ENCODE peak calls at places on chromosomes 13 and 19, in six cellular contexts. S is tibial artery; K is heart right ventricle; Y is CD8-positive, alpha-beta memory T cell; P is fibroblast of lung; M is dorsolateral prefrontal cortex. C is an unnamed sample.

GRCh38 chr13:27141746-27142145 is 29.9 kb downstream of the USP12 start:
- DNase-seq in M (no peak), P (no peak), S (no peak), Y (no peak), K (no peak), C (no peak)

GRCh38 chr13:72911988-72912387 is 130.1 kb downstream of the PIBF1 start:
- DNase-seq in P (no peak), Y (no peak), M (no peak), S (no peak), K (no peak), C (no peak)

GRCh38 chr19:36420961-36421748 is 2.7 kb upstream of the ZFP82 start:
- DNase-seq in K (peak), M (no peak), P (peak), Y (no peak), S (no peak), C (peak)

GRCh38 chr13:47499358-47500150 is 501.5 kb downstream of the SUCLA2 start:
- DNase-seq in Y (no peak), S (no peak), P (peak), M (no peak), K (no peak), C (no peak)

GRCh38 chr19:50555447-50556235 is 12.6 kb downstream of the LRRC4B start:
- DNase-seq in P (no peak), M (no peak), Y (no peak), K (peak), S (no peak), C (peak)

GRCh38 chr13:40069173-40070044 is 413.9 kb downstream of the COG6 start:
- DNase-seq in K (peak), Y (peak), P (peak), M (peak), S (peak), C (peak)

GRCh38 chr19:9941646-9942045 is 5.3 kb upstream of the OLFM2 start:
- DNase-seq in Y (no peak), M (no peak), S (no peak), P (no peak), K (no peak), C (no peak)

GRCh38 chr19:5987077-5987818 is 9.3 kb upstream of the RANBP3 start:
- DNase-seq in K (no peak), M (peak), S (peak), P (peak), Y (peak), C (peak)

GRCh38 chr13:62551588-62551987 is 1135.9 kb upstream of the PCDH20 start:
- DNase-seq in M (no peak), P (no peak), S (no peak), K (no peak), Y (no peak), C (no peak)

GRCh38 chr19:52963229-52963760 is 614 bp upstream of the ZNF816 start:
- DNase-seq in P (no peak), K (peak), Y (no peak), S (no peak), M (no peak), C (peak)

GRCh38 chr13:28534801-28535200 is 39.9 kb upstream of the FLT1 start:
- DNase-seq in M (no peak), S (no peak), K (no peak), Y (no peak), P (no peak), C (no peak)

GRCh38 chr19:34408421-34408820 is 4.2 kb downstream of the PDCD2L start:
- DNase-seq in K (no peak), P (no peak), S (no peak), M (no peak), Y (no peak), C (no peak)

GRCh38 chr19:1223018-1223855 is 14.6 kb downstream of the CBARP start:
- DNase-seq in S (no peak), M (no peak), K (no peak), P (peak), Y (no peak), C (peak)
- H3K27ac ChIP-seq in S (no peak), M (peak), K (no peak), P (no peak), Y (no peak), C (peak)

GRCh38 chr13:110663491-110663890 is 42.4 kb downstream of the CARS2 start:
- DNase-seq in M (no peak), K (no peak), Y (no peak), S (no peak), P (no peak), C (no peak)

GRCh38 chr13:110664074-110664473 is 41.8 kb downstream of the CARS2 start:
- DNase-seq in S (no peak), P (no peak), M (no peak), Y (no peak), K (no peak), C (no peak)

GRCh38 chr13:110666255-110666533 is 39.7 kb downstream of the CARS2 start:
- DNase-seq in P (no peak), K (no peak), M (no peak), S (no peak), Y (no peak), C (no peak)

GRCh38 chr13:110665491-110666254 is 40.2 kb downstream of the CARS2 start:
- DNase-seq in P (no peak), S (no peak), K (no peak), Y (no peak), M (no peak), C (no peak)

DNA sequence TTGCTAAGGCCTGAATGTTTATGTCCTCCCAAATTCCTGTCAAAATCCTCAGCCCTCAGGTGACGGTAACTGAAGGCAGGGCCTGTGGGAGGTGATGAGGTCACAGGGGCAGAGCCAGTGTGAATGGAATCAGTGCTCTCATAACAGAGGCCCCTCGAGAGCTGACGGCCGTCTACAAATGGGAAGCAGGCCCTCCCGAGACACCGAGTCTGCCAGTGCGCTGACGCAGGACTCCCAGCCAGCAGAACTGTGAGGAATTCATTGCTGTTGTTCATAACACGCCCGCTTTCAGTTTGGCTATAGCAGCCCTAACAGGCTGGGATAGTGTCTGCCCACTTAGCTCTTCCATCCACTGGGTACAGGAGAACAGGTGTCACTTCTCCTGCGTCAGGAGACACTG is 41.2 kb downstream of the CARS2 start:
- DNase-seq in M (no peak), Y (no peak), K (no peak), S (no peak), P (no peak), C (no peak)
- H3K27ac ChIP-seq in M (no peak), Y (no peak), K (no peak), S (no peak), P (no peak), C (no peak)

DNA sequence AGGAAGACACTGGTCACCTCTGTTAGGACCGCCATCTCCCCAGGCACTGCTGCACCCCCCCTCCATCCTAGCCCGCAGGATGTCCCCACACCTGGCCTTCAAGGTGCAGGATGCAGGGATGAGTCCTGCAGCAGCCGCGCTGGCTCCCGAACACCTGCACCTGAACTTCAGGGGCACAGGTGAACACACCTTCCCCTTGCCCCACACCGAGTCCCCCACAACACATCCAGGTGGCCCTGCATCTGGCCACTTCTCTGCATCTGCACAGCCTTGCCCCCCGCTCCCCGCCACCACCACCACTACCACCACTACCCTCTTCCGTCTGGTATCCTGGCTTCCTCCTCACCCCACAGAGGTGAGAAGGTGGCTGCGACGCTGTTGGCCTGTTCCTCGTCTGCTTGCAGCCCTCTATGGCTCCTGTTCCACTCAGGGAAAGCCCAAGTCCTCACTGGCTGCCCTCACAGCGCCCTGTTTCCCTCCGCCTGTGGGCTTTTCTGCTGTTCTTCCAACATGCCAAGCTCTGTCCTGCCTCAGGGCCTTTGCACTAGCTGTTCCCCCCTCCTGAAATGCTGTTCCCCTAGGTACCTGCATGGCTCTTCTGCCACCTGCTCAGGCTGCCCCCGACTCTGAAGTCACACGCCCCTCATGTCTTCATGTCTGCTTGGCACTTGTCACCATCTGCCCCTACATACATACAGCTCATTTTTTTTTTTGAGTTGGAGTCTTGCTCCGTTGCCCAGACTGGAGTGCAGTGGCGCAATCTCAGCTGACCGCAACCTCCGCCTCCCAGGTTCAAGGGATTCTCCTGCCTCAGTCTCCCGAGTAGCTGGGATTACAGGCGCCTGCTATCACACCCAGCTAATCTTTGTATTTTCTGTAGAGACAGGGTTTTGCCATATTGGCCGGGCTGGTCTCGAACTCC is 1.4 kb upstream of the CERS1 start:
- DNase-seq in K (no peak), S (no peak), M (no peak), P (no peak), Y (no peak), C (no peak)
- H3K27ac ChIP-seq in K (no peak), S (no peak), M (peak), P (no peak), Y (no peak), C (no peak)

DNA sequence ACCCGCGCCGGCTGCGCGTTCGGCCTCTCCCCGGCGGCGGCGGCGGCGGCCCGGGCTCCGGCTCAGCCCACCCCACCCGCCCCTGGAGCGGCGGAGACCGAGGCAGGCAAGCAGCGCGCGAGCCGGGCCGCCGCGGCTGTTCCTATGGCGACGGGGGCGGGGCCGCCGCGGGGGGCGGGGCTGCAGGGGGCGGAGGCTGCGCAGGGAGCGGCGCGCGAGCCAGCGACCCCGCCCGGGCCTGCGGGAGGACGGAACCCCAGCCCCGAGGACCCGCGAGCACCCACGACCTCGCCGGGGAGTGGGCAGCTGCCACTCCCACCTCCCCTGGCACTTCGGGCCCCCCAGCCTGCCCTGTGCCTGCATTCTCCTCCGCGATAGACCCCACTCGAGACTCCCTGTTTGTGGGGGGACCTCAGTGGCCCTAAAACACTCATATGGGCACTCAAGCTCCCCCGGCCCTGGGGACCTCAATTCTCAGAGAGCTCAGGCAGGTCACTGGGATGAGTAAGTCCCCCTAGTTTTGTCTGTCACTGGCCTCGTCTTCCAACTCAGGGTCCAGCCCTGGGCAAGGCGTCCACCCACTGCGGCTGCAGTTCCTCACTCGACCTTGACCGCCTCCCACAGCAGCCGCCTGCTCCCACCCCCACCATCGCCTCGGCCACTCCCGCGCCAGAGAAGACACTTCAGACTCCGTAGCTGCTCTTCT is at the start of gene CTXN1:
- DNase-seq in P (peak), M (no peak), K (peak), S (peak), Y (peak), C (peak)
- H3K27ac ChIP-seq in P (peak), M (peak), K (no peak), S (peak), Y (no peak), C (no peak)

GRCh38 chr19:18008814-18009213 is 844 bp downstream of the ARRDC2 start:
- DNase-seq in K (no peak), Y (no peak), M (no peak), S (no peak), P (no peak), C (no peak)

GRCh38 chr19:18006895-18007604 is 920 bp upstream of the ARRDC2 start:
- DNase-seq in Y (peak), S (peak), M (peak), K (peak), P (peak), C (peak)

GRCh38 chr19:18007939-18008673 is at the start of gene ARRDC2:
- DNase-seq in P (peak), M (peak), Y (peak), S (peak), K (peak), C (peak)

GRCh38 chr19:18009412-18010066 is 1.6 kb downstream of the ARRDC2 start:
- DNase-seq in K (no peak), P (peak), Y (no peak), S (no peak), M (no peak), C (no peak)

GRCh38 chr19:18007605-18007938 is 398 bp upstream of the ARRDC2 start:
- DNase-seq in M (no peak), K (no peak), Y (no peak), P (no peak), S (no peak), C (no peak)
- H3K27ac ChIP-seq in M (peak), K (peak), Y (peak), P (peak), S (peak), C (no peak)

GRCh38 chr13:44307844-44308243 is 65.8 kb upstream of the SERP2 start:
- DNase-seq in P (no peak), M (no peak), K (no peak), S (no peak), Y (no peak), C (no peak)

GRCh38 chr13:44311011-44311481 is 62.6 kb upstream of the SERP2 start:
- DNase-seq in K (no peak), P (peak), S (no peak), M (no peak), Y (no peak), C (no peak)

GRCh38 chr13:44312131-44312530 is 61.5 kb upstream of the SERP2 start:
- DNase-seq in P (no peak), M (no peak), Y (no peak), S (no peak), K (no peak), C (no peak)

GRCh38 chr13:44308352-44308751 is 65.3 kb upstream of the SERP2 start:
- DNase-seq in M (no peak), P (no peak), S (no peak), K (no peak), Y (no peak), C (no peak)

DNA sequence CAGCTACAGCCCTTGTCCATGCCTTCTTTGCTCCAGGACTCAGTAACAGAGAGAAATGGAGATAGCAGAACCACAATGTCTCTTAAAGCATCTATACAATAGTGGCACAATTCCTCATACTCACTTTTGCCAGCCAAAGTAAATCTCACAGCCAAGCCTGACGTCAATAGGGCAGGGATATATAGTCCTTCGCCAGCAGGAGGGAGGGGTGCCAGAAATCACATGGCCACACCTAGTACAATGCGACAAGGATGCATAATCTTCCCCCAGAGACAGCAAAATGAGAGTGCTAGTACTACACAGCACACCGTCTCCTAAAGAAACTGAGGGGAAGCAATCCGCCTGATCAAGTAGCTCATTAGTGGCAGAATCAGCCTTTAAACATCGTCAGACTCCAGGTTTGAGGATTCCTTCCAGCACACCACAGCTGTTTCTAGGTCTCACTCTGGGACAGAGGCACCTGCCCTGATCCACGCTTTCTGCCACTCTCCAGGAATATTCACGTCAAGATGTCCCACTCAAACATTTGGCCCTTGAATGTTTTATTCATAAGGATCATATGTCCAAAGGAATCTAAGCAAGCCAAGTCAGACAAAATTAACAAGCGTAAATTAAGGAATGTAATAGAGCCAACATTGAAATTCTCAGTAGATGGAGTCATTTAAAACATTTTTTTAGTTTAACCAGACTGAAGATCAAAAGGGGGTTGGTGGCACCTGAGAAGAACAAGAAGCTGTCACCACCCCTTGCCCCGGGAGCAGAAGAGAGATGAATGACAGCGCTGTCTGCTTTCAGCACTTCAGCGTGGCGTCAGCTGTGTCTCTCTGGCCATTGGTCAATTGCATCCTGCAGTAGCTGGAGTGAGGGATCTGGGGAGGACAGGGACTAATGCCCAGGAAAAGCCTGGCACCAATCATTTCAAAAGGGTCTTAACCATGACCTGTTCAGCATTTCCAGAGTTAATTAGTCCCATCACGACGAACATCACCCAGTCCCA is 63.6 kb upstream of the SERP2 start:
- DNase-seq in Y (no peak), S (no peak), M (peak), P (peak), K (peak), C (no peak)
- H3K27ac ChIP-seq in Y (no peak), S (peak), M (peak), P (no peak), K (no peak), C (no peak)

C was measured in GM23338.